ENCODE peak calls at places on chromosomes 1 and 21, in five cellular contexts. M is fibroblast of the conjunctiva, Y is kidney, W is stromal cell of bone marrow, I is nucleus accumbens. R is an unnamed sample.
A peak's percentile ranks its signal among the peaks of the same experiment; 100 is the strongest.

GRCh38 chr1:154972517-154973343 is 1.8 kb upstream of the CKS1B start:
- DNase-seq in M (peak; percentile 84), Y (peak; percentile 94), W (peak; percentile 81), I (no peak), R (no peak)

GRCh38 chr1:63112155-63112914 is 210.0 kb upstream of the FOXD3 start:
- DNase-seq in M (peak; percentile 17), Y (no peak), W (peak; percentile 89), I (no peak), R (no peak)

GRCh38 chr1:234206651-234207284 is 166.5 kb upstream of the COA6 start:
- DNase-seq in M (no peak), Y (no peak), W (peak; percentile 19), I (no peak), R (no peak)

GRCh38 chr1:167935252-167936067 is 1.0 kb upstream of the DCAF6 start:
- DNase-seq in M (no peak), Y (no peak), W (peak; percentile 14), I (no peak), R (no peak)

GRCh38 chr1:22321917-22322316 is 129.7 kb upstream of the ZBTB40 start:
- DNase-seq in M (no peak), Y (peak; percentile 26), W (no peak), I (no peak), R (no peak)

GRCh38 chr1:53400761-53401379 is 58.3 kb upstream of the DMRTB1 start:
- DNase-seq in M (no peak), Y (no peak), W (no peak), I (no peak), R (no peak)

GRCh38 chr1:51329443-51330325 is 678 bp downstream of the TTC39A start:
- DNase-seq in M (no peak), Y (peak; percentile 80), W (no peak), I (no peak), R (peak; percentile 83)

GRCh38 chr1:101207891-101208290 is 28.9 kb upstream of the S1PR1 start:
- DNase-seq in M (no peak), Y (no peak), W (no peak), I (no peak), R (no peak)

GRCh38 chr1:34396042-34396441 is 219.3 kb downstream of the C1orf94 start:
- DNase-seq in M (no peak), Y (no peak), W (no peak), I (no peak), R (no peak)

GRCh38 chr1:83058327-83058726 is 940.6 kb downstream of the TTLL7 start:
- DNase-seq in M (no peak), Y (no peak), W (no peak), I (no peak), R (no peak)

GRCh38 chr1:245276426-245276825 is 121.6 kb downstream of the KIF26B start:
- DNase-seq in M (no peak), Y (no peak), W (no peak), I (no peak), R (no peak)

GRCh38 chr1:240101306-240101705 is 9.6 kb downstream of the FMN2 start:
- DNase-seq in M (no peak), Y (no peak), W (no peak), I (no peak), R (no peak)

GRCh38 chr1:19688041-19688842 is 23.6 kb downstream of the HTR6 start:
- DNase-seq in M (no peak), Y (no peak), W (no peak), I (no peak), R (no peak)

GRCh38 chr21:46021978-46022544 is 40.5 kb downstream of the COL6A1 start:
- DNase-seq in M (peak; percentile 35), Y (no peak), W (no peak), I (no peak), R (no peak)